ENCODE peak calls at places on chromosome 19, in nine cellular contexts. C is fibroblast of pulmonary artery, U is endodermal cell, Z is IMR-90, J is OCI-LY7, H is AG04450, P is body of pancreas, O is left ventricle myocardium inferior, W is HL-60. M is an unnamed sample.

GRCh38 chr19:6271251-6271650 is 8.5 kb downstream of the MLLT1 start:
- DNase-seq in C (peak), U (peak), Z (peak), J (no peak), H (no peak), P (no peak), O (no peak), W (no peak), M (no peak)

GRCh38 chr19:7658219-7658686 is 10.6 kb upstream of the RETN start:
- DNase-seq in C (no peak), U (no peak), Z (no peak), J (peak), H (no peak), P (no peak), O (no peak), W (peak), M (peak)

GRCh38 chr19:49863254-49863934 is 4.0 kb downstream of the PNKP start:
- DNase-seq in C (no peak), U (no peak), Z (no peak), J (no peak), H (no peak), P (no peak), O (no peak), W (no peak), M (no peak)

GRCh38 chr19:6503407-6504201 is 1.5 kb upstream of the TUBB4A start:
- DNase-seq in C (no peak), U (no peak), Z (no peak), J (no peak), H (no peak), P (no peak), O (peak), W (no peak), M (no peak)

GRCh38 chr19:10727599-10728250 is 9.8 kb downstream of the DNM2 start:
- DNase-seq in C (no peak), U (no peak), Z (no peak), J (no peak), H (no peak), P (no peak), O (no peak), W (no peak), M (no peak)

GRCh38 chr19:44694184-44694579 is 4.8 kb upstream of the CEACAM16 start:
- DNase-seq in C (no peak), U (peak), Z (no peak), J (no peak), H (no peak), P (no peak), O (no peak), W (peak), M (no peak)

GRCh38 chr19:50542825-50543428 is 25.3 kb downstream of the LRRC4B start:
- DNase-seq in C (no peak), U (peak), Z (no peak), J (no peak), H (no peak), P (no peak), O (no peak), W (no peak), M (no peak)

GRCh38 chr19:47573076-47574026 is at the start of gene ZNF541:
- DNase-seq in C (peak), U (no peak), Z (peak), J (no peak), H (no peak), P (peak), O (peak), W (peak), M (no peak)

GRCh38 chr19:6070179-6071102 is 39.9 kb downstream of the RFX2 start:
- DNase-seq in C (no peak), U (no peak), Z (no peak), J (peak), H (no peak), P (peak), O (no peak), W (no peak), M (no peak)

GRCh38 chr19:45153339-45154063 is 7.3 kb downstream of the NKPD1 start:
- DNase-seq in C (peak), U (peak), Z (peak), J (peak), H (no peak), P (no peak), O (peak), W (no peak), M (no peak)

GRCh38 chr19:34713262-34713637 is 20.8 kb upstream of the ZNF181 start:
- DNase-seq in C (no peak), U (no peak), Z (no peak), J (peak), H (no peak), P (no peak), O (no peak), W (no peak), M (no peak)

GRCh38 chr19:518292-519231 is 11.3 kb downstream of the TPGS1 start:
- DNase-seq in C (peak), U (peak), Z (peak), J (no peak), H (no peak), P (no peak), O (no peak), W (no peak), M (no peak)

GRCh38 chr19:42928896-42929295 is 8.1 kb downstream of the PSG7 start:
- DNase-seq in C (no peak), U (no peak), Z (no peak), J (no peak), H (no peak), P (no peak), O (no peak), W (no peak), M (no peak)

GRCh38 chr19:40659566-40659965 is 30.9 kb downstream of the NUMBL start:
- DNase-seq in C (no peak), U (no peak), Z (no peak), J (no peak), H (no peak), P (no peak), O (no peak), W (no peak), M (no peak)

GRCh38 chr19:44706506-44707236 is 7.7 kb downstream of the CEACAM16 start:
- DNase-seq in C (no peak), U (no peak), Z (no peak), J (no peak), H (no peak), P (no peak), O (no peak), W (no peak), M (no peak)

GRCh38 chr19:48718711-48719231 is 754 bp downstream of the MAMSTR start:
- DNase-seq in C (no peak), U (peak), Z (no peak), J (no peak), H (no peak), P (no peak), O (no peak), W (no peak), M (no peak)

GRCh38 chr19:37975071-37975470 is 68.1 kb downstream of the SIPA1L3 start:
- DNase-seq in C (no peak), U (no peak), Z (no peak), J (peak), H (no peak), P (no peak), O (no peak), W (no peak), M (no peak)

GRCh38 chr19:35868172-35868822 is at the start of gene APLP1:
- DNase-seq in C (peak), U (peak), Z (no peak), J (peak), H (no peak), P (peak), O (peak), W (peak), M (no peak)

GRCh38 chr19:52638601-52639000 is 446 bp upstream of the ZNF83 start:
- DNase-seq in C (no peak), U (no peak), Z (peak), J (no peak), H (peak), P (peak), O (peak), W (no peak), M (no peak)

GRCh38 chr19:10655457-10656312 is 1.5 kb downstream of the ILF3 start:
- DNase-seq in C (peak), U (peak), Z (peak), J (peak), H (no peak), P (peak), O (no peak), W (peak), M (no peak)

GRCh38 chr19:28377077-28377476 is 835.9 kb downstream of the UQCRFS1 start:
- DNase-seq in C (peak), U (no peak), Z (no peak), J (no peak), H (no peak), P (no peak), O (no peak), W (no peak), M (peak)

GRCh38 chr19:51071006-51071405 is 6.1 kb upstream of the KLK13 start:
- DNase-seq in C (no peak), U (no peak), Z (no peak), J (no peak), H (no peak), P (no peak), O (no peak), W (no peak), M (no peak)

GRCh38 chr19:4929186-4929585 is 19.9 kb downstream of the UHRF1 start:
- DNase-seq in C (no peak), U (no peak), Z (no peak), J (no peak), H (no peak), P (no peak), O (no peak), W (no peak), M (no peak)

GRCh38 chr19:55133639-55134444 is 15.2 kb downstream of the TNNT1 start:
- DNase-seq in C (no peak), U (no peak), Z (no peak), J (peak), H (no peak), P (no peak), O (no peak), W (no peak), M (no peak)

GRCh38 chr19:12777217-12778019 is 2.1 kb upstream of the HOOK2 start:
- DNase-seq in C (peak), U (peak), Z (peak), J (peak), H (no peak), P (peak), O (peak), W (peak), M (no peak)

GRCh38 chr19:35368378-35368777 is 2.5 kb upstream of the GPR42 start:
- DNase-seq in C (no peak), U (no peak), Z (no peak), J (no peak), H (no peak), P (no peak), O (no peak), W (no peak), M (no peak)

GRCh38 chr19:49907745-49908446 is 11.2 kb upstream of the IL4I1 start:
- DNase-seq in C (no peak), U (no peak), Z (no peak), J (no peak), H (no peak), P (no peak), O (no peak), W (no peak), M (no peak)

GRCh38 chr19:43765109-43765876 is 10.5 kb upstream of the SMG9 start:
- DNase-seq in C (peak), U (peak), Z (peak), J (peak), H (peak), P (no peak), O (no peak), W (no peak), M (no peak)

GRCh38 chr19:35162471-35163326 is 8.2 kb downstream of the FXYD5 start:
- DNase-seq in C (no peak), U (no peak), Z (no peak), J (no peak), H (no peak), P (no peak), O (no peak), W (no peak), M (no peak)

GRCh38 chr19:10390652-10391286 is 10.4 kb upstream of the TYK2 start:
- DNase-seq in C (peak), U (peak), Z (peak), J (peak), H (peak), P (peak), O (peak), W (peak), M (peak)

GRCh38 chr19:41927810-41928192 is 448 bp downstream of the ERFL start:
- DNase-seq in C (no peak), U (peak), Z (no peak), J (peak), H (no peak), P (no peak), O (no peak), W (no peak), M (no peak)

GRCh38 chr19:46408611-46409039 is 4.7 kb downstream of the CCDC8 start:
- DNase-seq in C (peak), U (peak), Z (peak), J (no peak), H (no peak), P (peak), O (peak), W (no peak), M (no peak)

GRCh38 chr19:6587998-6588507 is 2.9 kb downstream of the CD70 start:
- DNase-seq in C (no peak), U (no peak), Z (no peak), J (peak), H (no peak), P (no peak), O (no peak), W (no peak), M (no peak)

GRCh38 chr19:54173951-54174817 is 1.2 kb upstream of the TMC4 start:
- DNase-seq in C (no peak), U (no peak), Z (no peak), J (no peak), H (no peak), P (no peak), O (no peak), W (no peak), M (no peak)

GRCh38 chr19:41564515-41565383 is 11.2 kb upstream of the CEACAM21 start:
- DNase-seq in C (peak), U (peak), Z (no peak), J (no peak), H (no peak), P (no peak), O (no peak), W (no peak), M (no peak)

GRCh38 chr19:47241919-47242644 is 11.1 kb upstream of the BBC3 start:
- DNase-seq in C (no peak), U (no peak), Z (no peak), J (no peak), H (no peak), P (no peak), O (no peak), W (no peak), M (no peak)

GRCh38 chr19:10294368-10294697 is 4.6 kb downstream of the ICAM5 start:
- DNase-seq in C (no peak), U (peak), Z (no peak), J (no peak), H (no peak), P (no peak), O (no peak), W (no peak), M (no peak)

GRCh38 chr19:3098515-3099346 is 4.6 kb downstream of the GNA11 start:
- DNase-seq in C (no peak), U (no peak), Z (peak), J (peak), H (no peak), P (peak), O (peak), W (no peak), M (no peak)
- H3K4me3 ChIP-seq in C (peak), U (no peak), Z (peak), J (no peak), H (peak), P (no peak), O (peak), W (no peak), M (no peak)

GRCh38 chr19:18046066-18046718 is 38.2 kb downstream of the ARRDC2 start:
- DNase-seq in C (peak), U (no peak), Z (peak), J (no peak), H (no peak), P (no peak), O (no peak), W (no peak), M (no peak)

GRCh38 chr19:18041054-18041453 is 33.1 kb downstream of the ARRDC2 start:
- DNase-seq in C (no peak), U (no peak), Z (no peak), J (no peak), H (no peak), P (no peak), O (no peak), W (no peak), M (no peak)

GRCh38 chr19:18049390-18049789 is 37.3 kb downstream of the IL12RB1 start:
- DNase-seq in C (peak), U (no peak), Z (peak), J (no peak), H (no peak), P (peak), O (peak), W (no peak), M (no peak)

GRCh38 chr19:18045307-18046013 is 37.5 kb downstream of the ARRDC2 start:
- DNase-seq in C (no peak), U (no peak), Z (no peak), J (peak), H (no peak), P (no peak), O (no peak), W (no peak), M (no peak)

DNA sequence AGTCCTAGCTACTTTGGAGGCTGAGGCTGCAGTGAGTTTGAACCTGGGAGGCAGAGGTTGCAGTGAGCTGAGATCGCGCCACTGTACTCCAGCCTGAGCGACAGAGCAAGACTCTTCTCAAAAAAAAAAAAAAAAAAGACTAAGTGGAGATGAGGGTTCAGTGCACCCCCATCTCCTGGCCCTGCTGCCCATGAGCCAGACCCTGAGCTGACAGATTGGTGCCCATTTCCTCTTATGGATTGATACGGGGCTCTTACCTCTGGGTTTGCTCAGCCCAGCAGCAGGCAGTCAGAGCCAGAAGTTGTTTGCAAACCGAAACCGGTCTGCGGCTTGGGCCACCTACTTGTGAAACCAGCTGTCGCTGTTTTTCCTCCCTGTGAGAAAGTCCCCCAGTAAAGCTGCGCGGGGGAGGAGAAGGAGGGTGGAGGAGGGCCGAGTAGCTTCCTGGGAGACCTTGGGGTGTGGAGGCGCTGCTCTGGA is 36.9 kb downstream of the ARRDC2 start:
- DNase-seq in C (peak), U (peak), Z (peak), J (peak), H (no peak), P (peak), O (peak), W (peak), M (peak)
- H3K4me3 ChIP-seq in C (peak), U (no peak), Z (peak), J (peak), H (peak), P (no peak), O (peak), W (peak), M (peak)

DNA sequence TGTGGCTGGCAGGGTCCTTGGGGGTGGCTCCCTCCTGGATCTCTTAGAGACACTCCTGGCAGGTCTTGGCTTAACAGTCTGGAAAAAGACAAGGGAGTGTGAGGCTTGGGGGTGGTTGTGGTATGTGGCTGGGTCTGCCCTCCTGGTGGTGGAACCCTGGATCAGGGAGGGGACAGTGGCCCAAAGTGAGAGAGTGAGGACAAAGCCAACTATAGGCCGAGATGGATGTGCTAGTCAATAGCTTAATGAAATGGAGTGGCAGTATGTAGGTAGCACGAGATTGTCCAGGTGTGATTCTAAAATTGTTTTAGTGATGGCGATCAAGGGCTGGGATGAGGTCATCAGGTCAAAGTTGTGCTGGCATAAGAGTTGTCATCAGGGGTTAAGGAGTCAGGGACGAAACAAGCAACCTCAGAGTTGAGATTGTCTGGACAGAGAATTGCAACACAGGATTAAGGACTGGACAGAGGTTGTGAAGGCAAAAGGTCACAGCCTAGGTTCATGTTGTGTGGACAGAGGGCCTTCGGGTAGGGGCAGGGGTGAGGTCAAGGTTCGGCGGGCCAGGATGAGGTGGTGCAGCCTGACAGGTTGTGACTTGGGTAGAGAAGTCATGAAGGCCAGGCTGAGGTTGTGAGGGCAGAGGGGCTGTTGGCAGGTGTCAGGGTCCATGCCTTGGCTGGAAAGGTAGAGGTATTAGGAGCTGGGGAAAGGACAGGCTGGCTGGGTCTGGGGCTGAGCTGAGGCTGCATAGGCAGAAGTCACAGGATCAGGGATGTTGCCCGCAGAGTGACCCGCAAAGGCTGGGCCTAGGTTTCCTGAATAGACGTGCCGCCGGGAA is 4.5 kb upstream of the RASAL3 start:
- DNase-seq in C (no peak), U (no peak), Z (no peak), J (no peak), H (no peak), P (no peak), O (no peak), W (no peak), M (no peak)
- H3K4me3 ChIP-seq in C (no peak), U (no peak), Z (no peak), J (no peak), H (no peak), P (no peak), O (peak), W (no peak), M (no peak)

DNA sequence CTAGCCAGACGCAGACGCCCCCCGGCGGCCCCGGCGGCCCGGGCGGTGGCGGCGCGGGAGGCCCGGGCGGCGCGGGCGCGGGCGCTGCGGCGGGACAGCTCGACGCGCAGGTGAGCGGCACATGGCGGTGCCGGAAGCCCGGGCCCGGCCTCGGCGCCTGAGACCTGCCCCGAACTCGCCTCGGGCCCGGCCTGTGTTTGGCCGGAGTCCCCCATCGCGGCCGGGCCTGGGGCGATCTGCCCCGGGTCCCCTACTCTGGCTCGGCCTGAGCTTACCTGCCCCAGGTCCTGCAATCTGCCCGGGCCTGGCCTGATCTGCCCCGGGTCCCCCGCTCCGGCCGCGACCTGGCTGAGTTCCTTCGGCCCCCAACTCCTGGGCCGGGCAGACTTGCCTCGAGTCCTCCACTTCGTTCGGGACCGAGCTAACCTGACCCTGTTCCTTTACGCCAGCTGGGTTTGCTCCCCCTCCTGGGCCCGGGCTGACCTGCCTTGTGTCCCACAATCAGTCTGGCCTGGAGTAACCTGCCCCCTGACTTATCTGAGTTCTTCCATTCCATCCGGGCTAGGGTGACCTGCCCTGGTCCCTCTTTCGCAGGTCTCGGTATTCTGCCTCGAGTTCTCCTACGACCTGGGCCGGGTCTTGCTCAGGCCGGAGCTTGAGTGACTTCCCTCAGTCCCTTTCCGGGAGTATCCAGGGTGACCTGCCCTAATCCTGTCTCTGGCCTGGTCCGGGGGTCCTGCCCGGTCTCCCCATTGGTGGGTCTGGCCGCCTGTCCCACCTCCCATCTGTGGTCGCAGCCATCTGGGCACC is 777 bp downstream of the UPF1 start:
- DNase-seq in C (no peak), U (peak), Z (no peak), J (peak), H (no peak), P (no peak), O (no peak), W (peak), M (no peak)
- H3K4me3 ChIP-seq in C (peak), U (peak), Z (peak), J (peak), H (peak), P (peak), O (peak), W (peak), M (peak)

GRCh38 chr19:2624537-2625091 is 77.9 kb downstream of the GNG7 start:
- DNase-seq in C (no peak), U (peak), Z (no peak), J (peak), H (no peak), P (no peak), O (peak), W (no peak), M (no peak)
- H3K4me3 ChIP-seq in C (no peak), U (no peak), Z (no peak), J (peak), H (no peak), P (no peak), O (no peak), W (no peak), M (no peak)

GRCh38 chr19:18432275-18433038 is 5.5 kb downstream of the ISYNA1 start:
- DNase-seq in C (no peak), U (peak), Z (no peak), J (no peak), H (no peak), P (no peak), O (no peak), W (no peak), M (no peak)
- H3K4me3 ChIP-seq in C (no peak), U (peak), Z (no peak), J (no peak), H (no peak), P (no peak), O (peak), W (no peak), M (no peak)